ENCODE peak calls at places on chromosomes 12 and 14, in seven cellular contexts. P is IMR-90, Z is left ventricle myocardium inferior, Q is mammary epithelial cell, L is K562, H is esophagus squamous epithelium, U is suprapubic skin. B is an unnamed sample.

GRCh38 chr14:67815573-67816235 is 686 bp downstream of the ZFYVE26 start:
- DNase-seq in P (peak; percentile 62), Z (no peak), Q (peak; percentile 67), L (peak; percentile 16), H (no peak), U (no peak), B (no peak)

GRCh38 chr12:130490674-130491073 is 153.0 kb downstream of the PIWIL1 start:
- DNase-seq in P (no peak), Z (no peak), Q (no peak), L (no peak), H (no peak), U (no peak), B (no peak)

GRCh38 chr12:67590122-67590795 is 58.3 kb upstream of the DYRK2 start:
- DNase-seq in P (no peak), Z (no peak), Q (peak; percentile 11), L (no peak), H (no peak), U (no peak), B (no peak)

GRCh38 chr14:75450381-75451276 is 22.8 kb downstream of the JDP2 start:
- DNase-seq in P (peak; percentile 40), Z (peak; percentile 54), Q (peak; percentile 74), L (no peak), H (no peak), U (peak; percentile 86), B (peak; percentile 75)

GRCh38 chr14:69153848-69154208 is 909 bp upstream of the DCAF5 start:
- DNase-seq in P (no peak), Z (peak; percentile 24), Q (no peak), L (peak; percentile 45), H (no peak), U (no peak), B (peak; percentile 33)

GRCh38 chr14:54652890-54653201 is 85.9 kb downstream of the SAMD4A start:
- DNase-seq in P (no peak), Z (no peak), Q (no peak), L (no peak), H (no peak), U (no peak), B (no peak)

GRCh38 chr14:85439696-85440328 is 90.1 kb upstream of the FLRT2 start:
- DNase-seq in P (no peak), Z (no peak), Q (peak; percentile 75), L (no peak), H (no peak), U (no peak), B (no peak)

GRCh38 chr12:79673334-79673733 is 17.4 kb downstream of the PAWR start:
- DNase-seq in P (no peak), Z (no peak), Q (peak; percentile 51), L (no peak), H (no peak), U (no peak), B (no peak)

GRCh38 chr12:9378430-9378835 is 170.2 kb upstream of the PZP start:
- DNase-seq in P (no peak), Z (no peak), Q (no peak), L (peak; percentile 35), H (no peak), U (no peak), B (no peak)

GRCh38 chr12:127548123-127548553 is 718.8 kb upstream of the TMEM132C start:
- DNase-seq in P (peak; percentile 72), Z (no peak), Q (peak; percentile 13), L (no peak), H (no peak), U (no peak), B (no peak)

GRCh38 chr12:63849641-63850040 is 5.1 kb downstream of the SRGAP1 start:
- DNase-seq in P (no peak), Z (no peak), Q (no peak), L (no peak), H (no peak), U (no peak), B (no peak)

GRCh38 chr12:69366796-69367195 is 7.3 kb downstream of the YEATS4 start:
- DNase-seq in P (no peak), Z (no peak), Q (peak; percentile 76), L (no peak), H (no peak), U (no peak), B (no peak)

GRCh38 chr14:58565834-58566233 is 71.9 kb upstream of the DACT1 start:
- DNase-seq in P (no peak), Z (no peak), Q (no peak), L (peak; percentile 34), H (no peak), U (no peak), B (no peak)

GRCh38 chr14:101082436-101083384 is 179.2 kb upstream of the RTL1 start:
- DNase-seq in P (no peak), Z (no peak), Q (no peak), L (no peak), H (no peak), U (peak; percentile 39), B (peak; percentile 25)

GRCh38 chr12:85641796-85642195 is 194.4 kb downstream of the RASSF9 start:
- DNase-seq in P (peak; percentile 28), Z (no peak), Q (peak; percentile 8), L (no peak), H (no peak), U (no peak), B (no peak)

GRCh38 chr12:132009336-132009859 is 59.7 kb downstream of the EP400 start:
- DNase-seq in P (no peak), Z (no peak), Q (no peak), L (no peak), H (no peak), U (no peak), B (no peak)

GRCh38 chr12:13563743-13564125 is 367.2 kb downstream of the EMP1 start:
- DNase-seq in P (no peak), Z (no peak), Q (no peak), L (no peak), H (no peak), U (no peak), B (no peak)

GRCh38 chr14:29310757-29311156 is 544.2 kb downstream of the FOXG1 start:
- DNase-seq in P (peak; percentile 78), Z (no peak), Q (no peak), L (no peak), H (no peak), U (no peak), B (no peak)

GRCh38 chr12:53700567-53700966 is 24.7 kb upstream of the ATP5MC2 start:
- DNase-seq in P (no peak), Z (no peak), Q (no peak), L (no peak), H (no peak), U (no peak), B (no peak)
- H3K27me3 ChIP-seq in P (peaks cover 64% of the 10 kb centered on the region), Z (peaks cover 84% of the 10 kb centered on the region), Q (peaks cover 2% of the 10 kb centered on the region), L (peaks cover 52% of the 10 kb centered on the region), H (peaks cover 100% of the 10 kb centered on the region), U (peaks cover 69% of the 10 kb centered on the region), B (peaks cover 3% of the 10 kb centered on the region)

GRCh38 chr14:88002421-88002820 is 2.5 kb upstream of the GPR65 start:
- DNase-seq in P (no peak), Z (no peak), Q (no peak), L (no peak), H (no peak), U (no peak), B (no peak)
- H3K27ac ChIP-seq in P (no peak overlapping the region), Z (no peak overlapping the region), Q (no peak overlapping the region), L (no peak overlapping the region), H (peak overlapping the region; percentile 0), U (no peak overlapping the region), B (peak overlapping the region; percentile 32)

GRCh38 chr12:114451657-114452056 is 45.7 kb upstream of the TBX5 start:
- DNase-seq in P (no peak), Z (no peak), Q (no peak), L (no peak), H (no peak), U (no peak), B (no peak)

DNA sequence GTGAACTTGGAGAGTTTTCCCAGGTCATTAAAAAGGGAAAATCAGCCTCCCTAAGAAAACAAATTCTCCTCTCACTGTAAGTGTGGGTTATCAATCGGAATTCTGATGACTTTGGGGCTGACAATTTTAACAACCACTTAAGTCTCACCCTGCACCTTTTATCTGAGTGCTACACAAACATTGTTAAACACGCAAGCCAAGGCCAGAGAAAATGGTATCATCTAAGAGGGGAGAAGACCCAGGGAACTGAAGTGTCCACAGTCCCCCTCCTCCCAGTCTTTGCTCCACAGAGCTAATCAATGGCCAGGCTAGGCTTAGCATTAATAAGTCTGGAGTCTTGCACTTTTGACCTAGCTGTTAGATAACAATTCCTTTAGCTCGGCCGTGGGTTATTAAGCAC is 51.7 kb upstream of the TBX5 start:
- DNase-seq in P (no peak), Z (no peak), Q (no peak), L (no peak), H (no peak), U (no peak), B (no peak)
- H3K27me3 ChIP-seq in P (peaks cover 16% of the 10 kb centered on the region), Z (peaks cover 65% of the 10 kb centered on the region), Q (no peaks in the 10 kb centered on the region), L (no peaks in the 10 kb centered on the region), H (peaks cover 56% of the 10 kb centered on the region), U (peaks cover 38% of the 10 kb centered on the region), B (no peaks in the 10 kb centered on the region)

DNA sequence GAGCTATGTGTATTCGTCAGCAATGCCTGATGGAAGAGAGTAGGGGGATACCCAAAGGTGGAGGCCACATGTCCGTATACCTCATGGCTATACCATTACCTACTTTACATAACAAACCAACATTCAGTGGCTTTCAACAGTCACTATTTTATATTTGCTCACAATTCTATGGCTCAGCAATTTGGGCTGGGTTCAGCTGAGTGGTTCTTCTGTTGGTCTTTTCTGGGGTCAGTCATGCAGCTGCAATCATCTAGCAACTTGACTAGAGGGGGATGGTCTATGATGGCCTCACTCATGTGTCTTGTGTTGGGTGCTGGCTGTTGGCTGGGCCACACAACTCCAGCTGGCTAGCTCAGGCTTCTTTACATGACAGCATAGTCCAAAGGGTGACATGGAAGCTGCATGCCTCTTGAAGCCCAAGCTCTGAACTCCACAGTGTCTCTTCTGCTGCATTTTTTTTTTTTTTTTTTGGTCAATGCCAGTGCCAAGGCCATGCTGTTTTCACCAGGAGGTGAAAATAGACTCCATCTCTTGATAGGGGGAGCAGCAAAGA is 53.7 kb downstream of the RIN3 start:
- DNase-seq in P (no peak), Z (no peak), Q (no peak), L (no peak), H (no peak), U (no peak), B (no peak)
- H3K27ac ChIP-seq in P (no peak overlapping the region), Z (no peak overlapping the region), Q (no peak overlapping the region), L (no peak overlapping the region), H (no peak overlapping the region), U (no peak overlapping the region), B (no peak overlapping the region)

DNA sequence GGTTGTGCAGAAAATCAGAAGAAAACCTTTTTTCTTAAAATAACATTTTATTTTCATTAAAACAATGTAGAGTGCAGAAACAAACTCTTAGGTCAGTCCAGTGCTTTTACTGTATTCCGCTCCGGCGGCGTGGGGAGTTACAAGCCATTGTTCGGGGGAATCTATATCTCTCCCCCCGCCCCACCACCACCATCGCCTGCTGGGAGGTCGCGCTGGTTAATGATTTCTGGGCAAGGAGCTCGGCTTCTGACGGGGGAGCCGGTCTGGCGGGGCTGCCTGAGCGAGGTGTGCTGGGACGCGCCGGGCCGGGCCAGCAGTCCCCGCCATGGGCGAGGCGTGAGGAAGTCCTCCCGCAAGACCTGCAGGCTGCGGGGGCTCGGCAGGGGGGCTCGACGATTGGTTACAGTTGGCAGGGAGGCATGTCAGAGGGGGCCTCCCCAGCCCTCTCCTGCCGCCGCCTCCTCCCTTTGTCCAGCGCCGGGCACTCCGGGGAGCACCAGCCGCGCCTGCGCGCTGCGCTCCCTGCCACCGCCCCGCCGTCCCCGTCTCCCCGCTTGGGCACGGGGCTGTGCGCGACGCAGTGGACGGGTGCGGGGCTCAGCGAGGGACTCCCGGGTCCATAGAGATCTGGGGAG is 1.0 kb upstream of the DUSP6 start:
- DNase-seq in P (peak; percentile 62), Z (peak; percentile 78), Q (no peak), L (no peak), H (no peak), U (peak; percentile 85), B (peak; percentile 76)
- H3K27me3 ChIP-seq in P (no peaks in the 10 kb centered on the region), Z (no peaks in the 10 kb centered on the region), Q (no peaks in the 10 kb centered on the region), L (no peaks in the 10 kb centered on the region), H (no peaks in the 10 kb centered on the region), U (no peaks in the 10 kb centered on the region), B (no peaks in the 10 kb centered on the region)

B was measured in lung.